ENCODE peak calls at places on chromosomes 13 and 19, in nine cellular contexts. G is HT-29; M is thoracic aorta; T is D341Med; N is activated gamma-delta T cell treated with Interleukin-2 at 50 U/mL for 16 hours; R is stimulated activated CD8-positive, alpha-beta memory T cell treated with anti-CD3 and anti-CD28 coated beads, Interleukin-4, amount 100 ng/mL, for 1 hour; Z is fibroblast of mammary gland; B is CD8-positive, alpha-beta memory T cell; V is GM12878. O is an unnamed sample.

GRCh38 chr13:66618702-66619101 is 611.4 kb downstream of the PCDH9 start:
- DNase-seq in B (no peak), R (no peak), M (no peak), G (peak; percentile 48), T (peak; percentile 43), Z (peak; percentile 58), V (no peak), N (no peak), O (peak; percentile 7)

GRCh38 chr19:15635016-15635805 is 5.5 kb upstream of the CYP4F3 start:
- DNase-seq in B (no peak), N (no peak), Z (no peak), V (no peak), M (no peak), R (no peak), G (no peak), T (no peak), O (no peak)

GRCh38 chr19:46453661-46454060 is 17.7 kb downstream of the PNMA8A start:
- DNase-seq in V (no peak), R (no peak), Z (no peak), T (no peak), G (no peak), N (no peak), M (no peak), B (no peak), O (no peak)

GRCh38 chr13:21742041-21742440 is 71.2 kb downstream of the FGF9 start:
- DNase-seq in Z (no peak), M (no peak), V (no peak), G (peak; percentile 41), R (no peak), T (no peak), B (no peak), N (no peak), O (no peak)

GRCh38 chr13:23087884-23088283 is 92.9 kb upstream of the SGCG start:
- DNase-seq in G (peak; percentile 63), T (peak; percentile 67), V (no peak), Z (peak; percentile 41), M (no peak), B (no peak), N (no peak), R (no peak), O (no peak)

GRCh38 chr19:23527797-23528196 is 132.5 kb upstream of the ZNF91 start:
- DNase-seq in T (no peak), R (no peak), N (no peak), G (no peak), V (peak; percentile 27), Z (no peak), B (no peak), M (no peak), O (peak; percentile 92)

GRCh38 chr19:51136891-51137551 is 5.1 kb upstream of the SIGLEC7 start:
- DNase-seq in T (no peak), M (no peak), Z (no peak), B (no peak), R (no peak), N (no peak), V (no peak), G (no peak), O (no peak)

GRCh38 chr19:16034958-16035560 is 41.2 kb upstream of the TPM4 start:
- DNase-seq in V (no peak), R (no peak), N (no peak), B (no peak), G (no peak), M (no peak), T (peak; percentile 22), Z (no peak), O (no peak)

GRCh38 chr19:3291644-3292043 is 67.2 kb downstream of the CELF5 start:
- DNase-seq in V (no peak), Z (no peak), R (no peak), G (no peak), M (no peak), T (no peak), B (no peak), N (no peak), O (no peak)

GRCh38 chr19:32268381-32268780 is 77.0 kb upstream of the ZNF507 start:
- DNase-seq in B (no peak), M (no peak), G (no peak), R (no peak), T (no peak), V (no peak), Z (no peak), N (no peak), O (no peak)

GRCh38 chr19:44777715-44778347 is at the start of gene CBLC:
- DNase-seq in T (peak; percentile 34), B (no peak), V (no peak), Z (no peak), R (no peak), M (no peak), N (no peak), G (peak; percentile 98), O (no peak)

GRCh38 chr19:12759686-12760085 is 8.1 kb downstream of the BEST2 start:
- DNase-seq in T (no peak), R (no peak), G (no peak), Z (no peak), M (no peak), B (no peak), N (no peak), V (no peak), O (no peak)

GRCh38 chr19:38046254-38047047 is 139.4 kb downstream of the SIPA1L3 start:
- DNase-seq in R (no peak), Z (no peak), B (no peak), G (no peak), T (no peak), V (peak; percentile 80), M (no peak), N (no peak), O (no peak)

GRCh38 chr13:112443191-112444000 is 67.2 kb downstream of the SPACA7 start:
- DNase-seq in B (no peak), V (no peak), N (no peak), Z (no peak), G (no peak), R (no peak), M (no peak), T (peak; percentile 65), O (no peak)

GRCh38 chr13:23447927-23448326 is 14.4 kb upstream of the SACS start:
- DNase-seq in G (no peak), Z (peak; percentile 85), N (no peak), T (no peak), V (no peak), M (no peak), B (no peak), R (no peak), O (no peak)

GRCh38 chr19:8638078-8638619 is 7.7 kb downstream of the NFILZ start:
- DNase-seq in M (no peak), V (no peak), T (no peak), G (no peak), R (no peak), N (no peak), Z (no peak), B (no peak), O (no peak)

GRCh38 chr19:5057860-5058259 is 88.9 kb downstream of the KDM4B start:
- DNase-seq in T (no peak), G (no peak), V (no peak), M (no peak), Z (peak; percentile 26), B (no peak), R (no peak), N (no peak), O (no peak)